ENCODE peak calls at places on chromosomes 13 and 19, in nine cellular contexts. N, F, H, R, G, C, V, K and U are unnamed samples.

GRCh38 chr13:30256713-30257432 is 50.5 kb downstream of the KATNAL1 start:
- DNase-seq in C (no peak), H (no peak), K (no peak), R (no peak), G (no peak), V (no peak), N (no peak), F (no peak), U (no peak)

GRCh38 chr13:25971499-25972145 is 80.2 kb downstream of the SHISA2 start:
- DNase-seq in N (no peak), R (no peak), K (no peak), H (no peak), C (no peak), G (no peak), F (no peak), V (peak; percentile 62), U (no peak)

GRCh38 chr13:45180713-45181601 is 19.9 kb downstream of the KCTD4 start:
- DNase-seq in G (no peak), F (no peak), R (peak; percentile 39), H (no peak), C (peak; percentile 46), N (no peak), K (no peak), V (no peak), U (no peak)

GRCh38 chr19:42111384-42111783 is 20.9 kb downstream of the POU2F2 start:
- DNase-seq in H (no peak), G (no peak), F (no peak), K (no peak), R (peak; percentile 80), N (no peak), C (peak; percentile 75), V (no peak), U (no peak)

GRCh38 chr19:5880604-5881078 is 10.3 kb upstream of the FUT5 start:
- DNase-seq in N (peak; percentile 73), F (peak; percentile 97), G (no peak), C (peak; percentile 74), R (peak; percentile 72), K (no peak), V (no peak), H (peak; percentile 84), U (no peak)

GRCh38 chr13:73715114-73715909 is 418.9 kb downstream of the KLF12 start:
- DNase-seq in H (no peak), N (no peak), G (no peak), V (peak; percentile 35), F (no peak), R (no peak), C (no peak), K (no peak), U (no peak)

GRCh38 chr13:39531646-39532045 is 71.3 kb downstream of the LHFPL6 start:
- DNase-seq in N (no peak), H (no peak), K (no peak), F (no peak), G (no peak), R (peak; percentile 25), V (no peak), C (peak; percentile 32), U (no peak)

GRCh38 chr13:70310720-70311119 is 202.5 kb upstream of the KLHL1 start:
- DNase-seq in H (no peak), C (no peak), F (no peak), K (peak; percentile 48), R (peak; percentile 13), G (no peak), V (no peak), N (peak; percentile 66), U (no peak)

GRCh38 chr19:52369463-52370340 is at the start of gene ZNF880:
- DNase-seq in K (peak; percentile 93), G (peak; percentile 95), V (peak; percentile 88), C (peak; percentile 89), N (peak; percentile 92), H (peak; percentile 78), F (peak; percentile 96), R (peak; percentile 88), U (peak; percentile 88)

GRCh38 chr19:6108721-6109633 is 1.3 kb downstream of the RFX2 start:
- DNase-seq in N (peak; percentile 70), H (peak; percentile 61), K (peak; percentile 61), G (peak; percentile 90), V (peak; percentile 72), C (peak; percentile 66), F (peak; percentile 90), R (peak; percentile 75), U (no peak)

GRCh38 chr13:46606915-46607413 is 54.0 kb downstream of the LRCH1 start:
- DNase-seq in H (no peak), C (no peak), G (no peak), K (no peak), N (no peak), R (no peak), V (no peak), F (no peak), U (no peak)

GRCh38 chr13:46607768-46608553 is 55.0 kb downstream of the LRCH1 start:
- DNase-seq in K (no peak), F (no peak), G (no peak), C (no peak), H (no peak), R (no peak), N (no peak), V (no peak), U (no peak)

GRCh38 chr13:46609052-46609451 is 56.1 kb downstream of the LRCH1 start:
- DNase-seq in V (no peak), N (no peak), G (no peak), F (no peak), R (no peak), C (no peak), K (no peak), H (no peak), U (no peak)

GRCh38 chr13:46612258-46612657 is 59.3 kb downstream of the LRCH1 start:
- DNase-seq in V (no peak), C (no peak), R (no peak), N (no peak), G (no peak), K (no peak), H (no peak), F (no peak), U (no peak)

GRCh38 chr13:46609726-46610125 is 56.8 kb downstream of the LRCH1 start:
- DNase-seq in C (no peak), R (no peak), G (no peak), H (no peak), N (no peak), F (no peak), V (no peak), K (no peak), U (no peak)
- H3K4me1 ChIP-seq in C (peaks cover 8% of the 10 kb centered on the region), R (no peaks in the 10 kb centered on the region), G (peaks cover 50% of the 10 kb centered on the region), H (peaks cover 7% of the 10 kb centered on the region), N (peaks cover 3% of the 10 kb centered on the region), F (peaks cover 56% of the 10 kb centered on the region), V (peaks cover 5% of the 10 kb centered on the region), K (peaks cover 14% of the 10 kb centered on the region), U (peaks cover 42% of the 10 kb centered on the region)

GRCh38 chr13:97279079-97279411 is 56.9 kb downstream of the MBNL2 start:
- DNase-seq in R (no peak), H (no peak), F (no peak), N (no peak), K (no peak), C (no peak), G (no peak), V (no peak), U (no peak)
- H3K27ac ChIP-seq in R (peak overlapping the region; percentile 9), H (peak overlapping the region; percentile 69), F (peak overlapping the region; percentile 72), N (no peak overlapping the region), K (peak overlapping the region; percentile 98), C (peak overlapping the region; percentile 41), G (peak overlapping the region; percentile 68), V (no peak overlapping the region), U (peak overlapping the region; percentile 47)

GRCh38 chr19:15452111-15453047 is 2.6 kb upstream of the WIZ start:
- DNase-seq in H (peak; percentile 96), C (peak; percentile 58), R (peak; percentile 68), F (peak; percentile 96), G (peak; percentile 95), K (peak; percentile 98), V (peak; percentile 25), N (peak; percentile 99), U (peak; percentile 91)

GRCh38 chr19:15450528-15450890 is 753 bp upstream of the WIZ start:
- DNase-seq in F (no peak), G (no peak), K (no peak), N (no peak), R (no peak), H (no peak), C (no peak), V (no peak), U (no peak)

GRCh38 chr19:15454371-15454800 is 4.6 kb upstream of the WIZ start:
- DNase-seq in F (no peak), V (no peak), G (no peak), N (no peak), C (no peak), K (no peak), R (no peak), H (no peak), U (no peak)

GRCh38 chr19:15453906-15454305 is 4.2 kb upstream of the WIZ start:
- DNase-seq in K (no peak), V (no peak), F (no peak), H (no peak), N (no peak), C (no peak), G (peak; percentile 63), R (no peak), U (no peak)

DNA sequence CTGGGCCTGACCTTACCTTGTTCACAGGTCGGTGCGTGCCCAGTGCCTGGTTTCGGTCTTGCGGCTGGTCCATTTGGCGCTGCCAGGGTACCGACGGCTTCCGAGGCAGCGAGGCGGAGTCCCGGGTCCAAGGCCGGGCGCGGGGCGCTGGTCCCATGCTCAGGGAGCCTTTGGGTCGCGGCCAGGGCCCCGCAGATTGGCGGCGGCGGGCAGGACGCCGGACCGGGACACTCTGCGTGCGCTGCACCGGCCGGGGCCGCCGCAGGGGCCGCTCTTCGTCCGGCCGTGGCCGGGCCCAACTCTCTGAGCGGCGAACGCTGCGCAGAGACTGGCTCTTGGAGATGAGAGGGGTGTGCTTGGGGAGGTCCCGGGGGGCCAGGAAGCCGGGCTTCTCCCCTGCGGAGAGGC is 3.3 kb upstream of the WIZ start:
- DNase-seq in N (peak; percentile 78), H (no peak), K (peak; percentile 75), G (no peak), R (no peak), F (no peak), C (no peak), V (no peak), U (no peak)
- TF ChIP-seq CTCF in N (peak; percentile 60), H (peak; percentile 47), K (peak; percentile 24), G (no peak), R (peak; percentile 18), F (peak; percentile 8), C (peak; percentile 36), V (no peak), U (no peak)

DNA sequence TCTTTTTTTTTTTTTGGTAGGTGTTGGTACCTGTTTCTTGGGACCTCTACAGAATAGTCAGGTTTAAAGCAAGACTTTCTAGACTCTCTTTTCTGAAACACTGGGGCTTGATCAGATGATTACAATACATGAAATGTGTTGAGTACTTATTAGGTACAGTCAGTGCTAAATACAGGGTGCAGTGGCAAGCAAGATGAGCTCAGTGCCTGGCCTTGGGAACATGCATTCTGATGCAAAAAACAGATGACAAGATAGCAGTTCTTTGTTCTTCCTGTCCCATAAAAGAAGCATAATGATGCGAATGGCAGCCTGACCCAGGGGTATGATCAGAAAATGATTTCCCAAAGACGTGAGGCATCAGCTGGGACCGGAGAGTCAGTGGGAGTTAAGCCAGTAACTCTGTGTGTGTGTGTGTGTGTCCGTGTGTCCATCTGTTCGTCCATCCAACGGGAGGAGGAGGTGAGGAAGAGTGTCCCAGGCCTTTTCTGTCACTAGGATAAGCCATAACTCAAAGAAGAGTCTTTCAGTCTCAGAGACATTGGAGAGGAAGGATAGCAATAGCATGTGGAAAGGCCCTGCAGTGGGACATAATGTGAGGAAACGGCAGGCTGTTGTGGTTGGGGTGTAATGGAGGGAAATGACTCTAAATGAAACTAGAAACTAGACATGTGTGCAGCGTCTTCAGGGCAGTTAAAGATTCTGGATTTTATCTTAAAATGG is 32.2 kb downstream of the SLAIN1 start:
- DNase-seq in C (no peak), G (no peak), V (no peak), N (no peak), K (no peak), R (no peak), H (no peak), F (no peak), U (no peak)
- H3K4me1 ChIP-seq in C (no peaks in the 10 kb centered on the region), G (peaks cover 6% of the 10 kb centered on the region), V (peaks cover 5% of the 10 kb centered on the region), N (no peaks in the 10 kb centered on the region), K (peaks cover 2% of the 10 kb centered on the region), R (no peaks in the 10 kb centered on the region), H (no peaks in the 10 kb centered on the region), F (no peaks in the 10 kb centered on the region), U (no peaks in the 10 kb centered on the region)